ENCODE peak calls at places on chromosomes 3 and 15, in six cellular contexts. E is adrenal gland, T is uterus, M is K562, A is sigmoid colon, R is ovary. Z is an unnamed sample.

GRCh38 chr3:179719048-179719734 is 66.4 kb downstream of the USP13 start:
- DNase-seq in E (no peak), T (no peak), M (no peak), A (no peak), R (no peak), Z (no peak)

GRCh38 chr3:16174389-16174788 is at the start of gene GALNT15:
- DNase-seq in E (peak; percentile 89), T (peak; percentile 82), M (no peak), A (peak; percentile 96), R (peak; percentile 87), Z (peak; percentile 52)

GRCh38 chr3:148131990-148132638 is 565.6 kb upstream of the AGTR1 start:
- DNase-seq in E (no peak), T (no peak), M (no peak), A (no peak), R (no peak), Z (no peak)

GRCh38 chr3:124837730-124838186 is 49.4 kb downstream of the ITGB5 start:
- DNase-seq in E (peak; percentile 92), T (peak; percentile 66), M (peak; percentile 36), A (peak; percentile 88), R (no peak), Z (peak; percentile 44)

GRCh38 chr3:11601446-11602241 is 42.1 kb downstream of the VGLL4 start:
- DNase-seq in E (no peak), T (peak; percentile 63), M (no peak), A (peak; percentile 85), R (peak; percentile 64), Z (peak; percentile 46)

GRCh38 chr3:9416139-9416780 is 18.8 kb downstream of the SETD5 start:
- DNase-seq in E (no peak), T (no peak), M (no peak), A (no peak), R (no peak), Z (no peak)

GRCh38 chr3:139561428-139561827 is 21.9 kb upstream of the RBP1 start:
- DNase-seq in E (no peak), T (no peak), M (no peak), A (no peak), R (no peak), Z (no peak)

GRCh38 chr15:77533530-77533929 is 99.2 kb downstream of the LINGO1 start:
- DNase-seq in E (no peak), T (no peak), M (no peak), A (peak; percentile 46), R (peak; percentile 6), Z (no peak)

GRCh38 chr3:25306066-25306465 is 122.0 kb upstream of the RARB start:
- DNase-seq in E (no peak), T (no peak), M (no peak), A (no peak), R (no peak), Z (no peak)

DNA sequence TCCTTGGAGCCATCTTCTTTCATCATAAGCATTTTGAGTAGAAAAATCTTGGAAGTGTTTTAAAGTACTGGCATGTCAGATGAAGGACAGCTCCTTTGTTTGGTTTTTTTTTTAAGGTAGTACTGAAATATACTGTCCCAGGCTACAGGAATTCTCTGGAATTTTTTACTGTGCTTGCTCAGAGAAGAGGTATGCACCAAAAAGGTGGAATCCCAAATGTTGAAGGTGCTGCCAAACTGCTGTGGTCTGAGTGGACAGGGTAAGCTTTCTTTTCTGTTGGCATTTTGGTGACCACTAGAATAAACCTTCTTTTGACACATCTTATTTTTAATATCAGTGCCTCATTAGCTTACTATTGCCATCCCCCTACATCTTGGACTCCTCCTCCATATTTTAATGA is 7.2 kb downstream of the GNL3 start:
- DNase-seq in E (no peak), T (no peak), M (no peak), A (no peak), R (no peak), Z (no peak)
- H3K4me1 ChIP-seq in E (no peaks in the 10 kb centered on the region), T (no peaks in the 10 kb centered on the region), M (no peaks in the 10 kb centered on the region), A (no peaks in the 10 kb centered on the region), R (no peaks in the 10 kb centered on the region), Z (peaks cover 3% of the 10 kb centered on the region)

GRCh38 chr3:127697531-127698240 is 24.9 kb downstream of the ABTB1 start:
- DNase-seq in E (peak; percentile 77), T (peak; percentile 82), M (peak; percentile 66), A (peak; percentile 97), R (peak; percentile 81), Z (peak; percentile 59)

GRCh38 chr3:127700406-127700805 is 27.7 kb downstream of the ABTB1 start:
- DNase-seq in E (no peak), T (no peak), M (no peak), A (no peak), R (peak; percentile 23), Z (no peak)

GRCh38 chr3:127699098-127699945 is 26.6 kb downstream of the ABTB1 start:
- DNase-seq in E (peak; percentile 80), T (no peak), M (no peak), A (no peak), R (peak; percentile 17), Z (no peak)

GRCh38 chr3:127699946-127700300 is 27.2 kb downstream of the ABTB1 start:
- DNase-seq in E (no peak), T (no peak), M (no peak), A (no peak), R (no peak), Z (no peak)

GRCh38 chr3:127698264-127699097 is 25.7 kb downstream of the ABTB1 start:
- DNase-seq in E (no peak), T (no peak), M (no peak), A (no peak), R (no peak), Z (no peak)
- H3K27ac ChIP-seq in E (peak overlapping the region; percentile 92), T (peak overlapping the region; percentile 91), M (no peak overlapping the region), A (peak overlapping the region; percentile 93), R (peak overlapping the region; percentile 72), Z (peak overlapping the region; percentile 82)

GRCh38 chr3:94066829-94067470 is 4.1 kb downstream of the NSUN3 start:
- DNase-seq in E (no peak), T (no peak), M (no peak), A (no peak), R (no peak), Z (no peak)

GRCh38 chr3:94070341-94070911 is 7.6 kb downstream of the NSUN3 start:
- DNase-seq in E (no peak), T (no peak), M (no peak), A (no peak), R (no peak), Z (no peak)

GRCh38 chr3:94069242-94069813 is 6.5 kb downstream of the NSUN3 start:
- DNase-seq in E (no peak), T (no peak), M (no peak), A (no peak), R (no peak), Z (no peak)

GRCh38 chr3:94076055-94076454 is 13.2 kb downstream of the NSUN3 start:
- DNase-seq in E (no peak), T (no peak), M (no peak), A (no peak), R (no peak), Z (no peak)

DNA sequence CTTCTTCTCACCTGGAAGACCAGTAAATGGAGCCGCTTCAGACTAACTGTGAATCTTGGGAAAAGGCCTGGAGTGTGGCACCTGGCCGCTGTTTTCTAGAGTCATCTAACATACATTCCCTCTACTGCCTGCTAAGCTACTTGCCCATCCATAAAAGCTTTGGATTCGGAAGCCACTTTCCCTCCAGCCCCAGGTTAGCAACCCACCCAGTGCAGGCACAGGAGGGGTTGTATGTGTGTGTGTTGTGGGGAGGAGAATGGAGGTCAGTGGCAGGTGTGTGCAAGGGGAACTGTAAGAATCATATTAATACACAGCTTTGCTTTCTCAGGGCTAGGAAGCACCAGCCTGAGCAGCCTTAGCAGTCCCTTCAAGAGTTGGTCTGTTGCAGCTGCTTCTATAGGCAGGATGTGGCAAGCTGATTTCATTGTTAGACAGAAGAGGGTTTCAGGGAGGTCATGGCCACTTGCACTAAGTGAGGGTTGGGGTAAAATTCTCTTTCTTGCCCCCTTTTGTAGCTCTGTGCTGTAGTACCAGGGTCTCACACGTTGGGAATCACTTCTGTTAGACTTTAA is 8.9 kb downstream of the NSUN3 start:
- DNase-seq in E (no peak), T (no peak), M (no peak), A (no peak), R (no peak), Z (no peak)
- TF ChIP-seq POLR2A in E (no peak), T (no peak), M (no peak), A (no peak), R (no peak), Z (no peak)

GRCh38 chr3:134369861-134370596 is 4.2 kb downstream of the AMOTL2 start:
- DNase-seq in E (no peak), T (no peak), M (no peak), A (peak; percentile 28), R (no peak), Z (no peak)
- H3K4me1 ChIP-seq in E (peaks cover 37% of the 10 kb centered on the region), T (peaks cover 5% of the 10 kb centered on the region), M (peaks cover 9% of the 10 kb centered on the region), A (peaks cover 81% of the 10 kb centered on the region), R (peaks cover 24% of the 10 kb centered on the region), Z (peaks cover 12% of the 10 kb centered on the region)

GRCh38 chr3:23981955-23982354 is 36.9 kb downstream of the NR1D2 start:
- DNase-seq in E (no peak), T (no peak), M (no peak), A (no peak), R (no peak), Z (no peak)

GRCh38 chr3:23981136-23981535 is 36.0 kb downstream of the NR1D2 start:
- DNase-seq in E (peak; percentile 19), T (no peak), M (no peak), A (peak; percentile 70), R (no peak), Z (no peak)

GRCh38 chr3:23984934-23985333 is 39.8 kb downstream of the NR1D2 start:
- DNase-seq in E (no peak), T (no peak), M (no peak), A (no peak), R (no peak), Z (no peak)

DNA sequence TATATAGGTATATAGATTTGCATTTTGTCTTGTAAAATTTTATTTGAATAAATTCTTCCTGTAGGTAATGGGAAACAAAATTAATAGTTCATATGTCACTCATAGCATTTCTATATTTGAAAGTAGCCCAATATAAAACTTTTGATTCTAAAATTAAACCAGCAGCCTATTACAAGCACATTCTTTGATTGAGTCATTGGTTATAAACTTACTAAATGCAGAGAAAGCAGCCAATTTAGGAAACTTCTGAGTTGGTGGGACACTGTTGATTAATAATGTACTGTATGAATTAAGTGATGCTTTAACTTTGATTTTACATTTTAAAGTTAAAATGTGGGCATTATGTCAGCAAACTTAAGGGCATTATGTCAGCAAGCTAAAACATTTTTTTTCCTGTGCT is 34.5 kb downstream of the NR1D2 start:
- DNase-seq in E (no peak), T (no peak), M (no peak), A (no peak), R (no peak), Z (no peak)
- H3K27ac ChIP-seq in E (no peak overlapping the region), T (no peak overlapping the region), M (no peak overlapping the region), A (no peak overlapping the region), R (no peak overlapping the region), Z (no peak overlapping the region)

GRCh38 chr3:136861890-136862610 is at the start of gene NCK1:
- DNase-seq in E (peak; percentile 99), T (peak; percentile 97), M (peak; percentile 93), A (peak; percentile 99), R (peak; percentile 95), Z (peak; percentile 99)
- TF ChIP-seq POLR2A in E (peak; percentile 85), T (peak; percentile 90), M (peak; percentile 88), A (peak; percentile 83), R (peak; percentile 87), Z (peak; percentile 95)

GRCh38 chr3:189339996-189340395 is 168.2 kb downstream of the TPRG1 start:
- DNase-seq in E (no peak), T (no peak), M (no peak), A (no peak), R (no peak), Z (no peak)
- H3K4me1 ChIP-seq in E (no peaks in the 10 kb centered on the region), T (no peaks in the 10 kb centered on the region), M (no peaks in the 10 kb centered on the region), A (no peaks in the 10 kb centered on the region), R (no peaks in the 10 kb centered on the region), Z (no peaks in the 10 kb centered on the region)

GRCh38 chr15:67381416-67382045 is 126.9 kb downstream of the IQCH start:
- DNase-seq in E (no peak), T (no peak), M (no peak), A (no peak), R (no peak), Z (no peak)
- H3K27ac ChIP-seq in E (no peak overlapping the region), T (no peak overlapping the region), M (no peak overlapping the region), A (no peak overlapping the region), R (no peak overlapping the region), Z (no peak overlapping the region)